ENCODE peak calls at places on chromosomes 12 and 14, in four cellular contexts. G, X, N and U are unnamed samples.

GRCh38 chr14:33282181-33282580 is 343.5 kb downstream of the NPAS3 start:
- DNase-seq in G (no peak), X (no peak), N (no peak), U (no peak)

GRCh38 chr12:56338643-56339422 is at the start of gene IL23A:
- DNase-seq in G (peak), X (peak), N (no peak), U (peak)

GRCh38 chr14:64147126-64147790 is 146.9 kb downstream of the ESR2 start:
- DNase-seq in G (peak), X (no peak), N (no peak), U (no peak)

GRCh38 chr12:57063991-57064725 is 14.2 kb upstream of the MYO1A start:
- DNase-seq in G (peak), X (no peak), N (no peak), U (no peak)

GRCh38 chr12:27969901-27970390 is 2.6 kb downstream of the PTHLH start:
- DNase-seq in G (peak), X (no peak), N (peak), U (peak)

GRCh38 chr14:71932229-71932951 is at the start of gene RGS6:
- DNase-seq in G (no peak), X (peak), N (peak), U (peak)

GRCh38 chr12:82996168-82996812 is 309.6 kb downstream of the TMTC2 start:
- DNase-seq in G (no peak), X (no peak), N (no peak), U (no peak)

GRCh38 chr14:47821134-47821533 is 145.7 kb upstream of the MDGA2 start:
- DNase-seq in G (no peak), X (no peak), N (no peak), U (no peak)

GRCh38 chr14:50417853-50418252 is 21.2 kb upstream of the CDKL1 start:
- DNase-seq in G (peak), X (no peak), N (no peak), U (no peak)

GRCh38 chr14:103500148-103500990 is 22.3 kb downstream of the CKB start:
- DNase-seq in G (peak), X (peak), N (peak), U (peak)

GRCh38 chr12:26539131-26539530 is 293.9 kb downstream of the ITPR2 start:
- DNase-seq in G (no peak), X (no peak), N (no peak), U (no peak)

GRCh38 chr14:95150910-95151309 is 6.4 kb downstream of the DICER1 start:
- DNase-seq in G (no peak), X (no peak), N (no peak), U (no peak)

GRCh38 chr14:68113328-68113930 is 293.9 kb downstream of the RAD51B start:
- DNase-seq in G (no peak), X (no peak), N (peak), U (no peak)

GRCh38 chr14:74616507-74616906 is 4.5 kb upstream of the LTBP2 start:
- DNase-seq in G (peak), X (no peak), N (peak), U (no peak)

GRCh38 chr12:124687695-124688301 is 120.4 kb upstream of the NCOR2 start:
- DNase-seq in G (no peak), X (no peak), N (no peak), U (no peak)

GRCh38 chr12:51011960-51012359 is 14.2 kb downstream of the SLC11A2 start:
- DNase-seq in G (no peak), X (no peak), N (no peak), U (no peak)

GRCh38 chr14:102493585-102493984 is 16.0 kb downstream of the ANKRD9 start:
- DNase-seq in G (no peak), X (no peak), N (no peak), U (peak)

GRCh38 chr12:123101467-123102004 is 49.4 kb downstream of the PITPNM2 start:
- DNase-seq in G (no peak), X (no peak), N (no peak), U (no peak)

GRCh38 chr14:93156693-93157369 is 27.9 kb downstream of the MOAP1 start:
- DNase-seq in G (no peak), X (no peak), N (peak), U (no peak)

GRCh38 chr14:69045857-69046351 is 66.8 kb upstream of the ACTN1 start:
- DNase-seq in G (no peak), X (no peak), N (no peak), U (no peak)

GRCh38 chr12:104249017-104249416 is 33.4 kb downstream of the TXNRD1 start:
- DNase-seq in G (no peak), X (no peak), N (no peak), U (no peak)

GRCh38 chr12:5013206-5013830 is 30.4 kb upstream of the KCNA5 start:
- DNase-seq in G (no peak), X (no peak), N (no peak), U (no peak)

GRCh38 chr14:95500201-95500681 is 16.2 kb downstream of the SYNE3 start:
- DNase-seq in G (no peak), X (no peak), N (no peak), U (no peak)

GRCh38 chr14:23936084-23936829 is 17.3 kb upstream of the DHRS4 start:
- DNase-seq in G (no peak), X (no peak), N (no peak), U (no peak)

GRCh38 chr12:14284189-14284722 is 81.2 kb upstream of the ATF7IP start:
- DNase-seq in G (peak), X (no peak), N (peak), U (peak)

GRCh38 chr12:82593901-82594396 is 92.8 kb upstream of the TMTC2 start:
- DNase-seq in G (no peak), X (no peak), N (no peak), U (no peak)

GRCh38 chr14:24307575-24308341 is at the start of gene CIDEB:
- DNase-seq in G (peak), X (no peak), N (peak), U (peak)

GRCh38 chr14:53875337-53875897 is 81.2 kb downstream of the BMP4 start:
- DNase-seq in G (no peak), X (no peak), N (no peak), U (no peak)

GRCh38 chr14:58901826-58902225 is 264.1 kb downstream of the DACT1 start:
- DNase-seq in G (no peak), X (no peak), N (no peak), U (no peak)

GRCh38 chr14:36874396-36875138 is 212.9 kb downstream of the PAX9 start:
- DNase-seq in G (no peak), X (no peak), N (no peak), U (no peak)

DNA sequence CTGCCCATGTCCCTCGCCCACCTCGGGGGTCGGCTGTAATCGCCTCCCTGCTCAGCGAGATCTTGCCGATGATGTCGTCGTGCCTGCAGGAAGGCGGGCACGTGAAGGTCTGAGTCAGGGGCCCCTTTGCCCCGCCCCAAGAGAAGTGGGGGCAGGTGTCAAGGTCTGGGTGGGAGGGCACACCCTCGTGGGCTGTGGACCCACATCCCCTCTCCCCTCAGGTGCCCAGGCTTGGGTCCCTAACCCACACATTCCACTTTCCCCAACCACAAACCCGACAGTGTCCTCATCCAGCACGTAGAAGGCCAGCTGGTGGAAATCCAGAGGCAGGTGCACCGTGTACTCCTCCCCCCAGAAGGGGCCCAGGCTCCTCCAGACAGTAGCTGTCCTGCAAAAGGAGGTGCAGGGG is 7.8 kb downstream of the RASAL1 start:
- DNase-seq in G (no peak), X (no peak), N (no peak), U (no peak)
- H3K56ac ChIP-seq in G (no peak), X (no peak), N (no peak), U (no peak)

GRCh38 chr12:109716512-109717389 is 3.1 kb downstream of the FAM222A start:
- DNase-seq in G (peak), X (no peak), N (no peak), U (no peak)

GRCh38 chr12:109716092-109716479 is 2.5 kb downstream of the FAM222A start:
- DNase-seq in G (no peak), X (no peak), N (no peak), U (no peak)

GRCh38 chr12:109718390-109718789 is 4.8 kb downstream of the FAM222A start:
- DNase-seq in G (no peak), X (no peak), N (peak), U (peak)

GRCh38 chr12:109719123-109720022 is 5.7 kb downstream of the FAM222A start:
- DNase-seq in G (peak), X (no peak), N (peak), U (peak)

DNA sequence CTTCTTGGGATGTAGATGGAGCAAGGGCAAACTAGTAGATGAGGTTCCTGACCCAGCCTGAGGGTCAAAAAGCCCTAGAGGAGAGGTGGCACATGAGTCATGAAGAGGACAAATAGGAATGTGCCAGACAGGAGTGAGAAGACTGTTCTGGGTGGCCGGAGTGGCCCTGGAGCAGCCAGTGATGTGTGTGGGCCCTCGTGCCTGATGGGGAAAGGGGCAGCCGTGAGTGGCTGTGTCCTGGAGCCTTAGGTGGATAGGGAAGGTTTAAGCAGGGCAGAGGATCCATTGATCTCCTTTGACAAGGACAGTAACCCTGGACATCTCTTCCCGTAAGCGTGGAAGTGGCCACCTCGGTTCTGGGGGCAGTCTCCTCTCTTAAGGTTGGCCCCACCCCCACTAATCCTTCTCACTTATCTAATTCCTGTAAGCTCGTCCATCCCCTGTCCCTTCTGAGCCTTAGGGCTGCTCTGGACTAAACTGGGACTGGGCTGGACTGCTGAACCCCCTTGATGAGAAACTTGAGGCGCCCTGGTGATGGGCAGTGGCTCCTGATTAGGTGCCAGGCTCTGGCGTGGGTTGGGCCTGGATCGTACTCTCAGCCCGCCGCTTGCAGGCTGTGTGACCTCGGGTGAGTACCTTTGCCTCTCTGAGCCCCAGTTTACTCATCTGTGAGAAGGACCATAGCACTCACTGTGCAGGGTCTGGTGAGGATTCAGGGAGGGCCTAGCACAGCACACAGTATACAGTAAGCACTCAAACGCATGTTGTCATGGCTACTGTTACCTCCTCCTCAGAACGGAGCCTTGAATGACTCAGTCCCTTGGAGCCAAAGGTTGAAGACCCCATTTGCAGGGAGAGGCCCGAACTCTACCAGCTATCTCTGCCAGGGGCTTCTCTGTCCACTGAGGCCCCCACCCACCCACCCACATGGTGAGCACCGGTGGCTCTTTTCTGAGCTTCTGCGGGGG is 4.0 kb downstream of the FAM222A start:
- DNase-seq in G (no peak), X (no peak), N (peak), U (no peak)
- H2BK5ac ChIP-seq in G (no peak), X (no peak), N (no peak), U (no peak)

GRCh38 chr12:65333649-65334048 is 55.2 kb downstream of the MSRB3 start:
- DNase-seq in G (no peak), X (no peak), N (no peak), U (no peak)

GRCh38 chr12:65327207-65328076 is 49.0 kb downstream of the MSRB3 start:
- DNase-seq in G (peak), X (no peak), N (no peak), U (no peak)

GRCh38 chr12:65334534-65334933 is 56.1 kb downstream of the MSRB3 start:
- DNase-seq in G (peak), X (no peak), N (no peak), U (no peak)

GRCh38 chr12:65331456-65331855 is 53.0 kb downstream of the MSRB3 start:
- DNase-seq in G (no peak), X (no peak), N (no peak), U (no peak)

GRCh38 chr12:65330341-65330740 is 51.9 kb downstream of the MSRB3 start:
- DNase-seq in G (peak), X (no peak), N (no peak), U (no peak)
- H3K56ac ChIP-seq in G (no peak), X (no peak), N (no peak), U (no peak)

DNA sequence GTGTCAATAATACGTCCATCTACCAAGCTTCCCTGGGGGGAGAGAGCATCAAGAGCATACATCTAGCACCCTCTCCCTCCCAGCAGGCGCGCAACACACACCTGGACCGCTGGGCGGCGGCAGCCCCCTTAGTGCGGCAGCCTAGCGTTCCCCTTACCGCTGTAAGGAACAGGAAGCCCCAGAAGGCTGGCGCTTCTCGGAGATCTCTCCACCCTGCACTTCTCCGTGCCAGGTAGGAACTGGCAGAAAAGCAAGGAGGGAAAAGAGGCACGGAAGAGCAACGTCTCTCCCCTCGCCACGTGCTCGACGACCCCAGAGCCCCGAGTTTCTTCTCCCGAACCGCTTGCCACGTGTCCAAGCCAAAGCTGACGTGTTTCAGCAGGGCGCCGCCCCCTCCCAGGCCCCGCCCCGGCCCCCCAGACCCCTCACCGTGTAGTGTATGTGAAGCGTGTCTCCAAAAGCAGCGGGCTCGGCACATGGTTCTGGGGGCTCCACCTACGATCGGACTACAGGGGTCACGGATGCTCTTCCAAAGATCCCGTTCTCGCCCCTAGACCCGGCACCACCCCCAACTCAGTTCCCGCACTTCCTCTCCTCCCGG is 575 bp downstream of the FKBP11 start:
- DNase-seq in G (peak), X (peak), N (peak), U (peak)
- H2BK5ac ChIP-seq in G (peak), X (peak), N (no peak), U (no peak)

DNA sequence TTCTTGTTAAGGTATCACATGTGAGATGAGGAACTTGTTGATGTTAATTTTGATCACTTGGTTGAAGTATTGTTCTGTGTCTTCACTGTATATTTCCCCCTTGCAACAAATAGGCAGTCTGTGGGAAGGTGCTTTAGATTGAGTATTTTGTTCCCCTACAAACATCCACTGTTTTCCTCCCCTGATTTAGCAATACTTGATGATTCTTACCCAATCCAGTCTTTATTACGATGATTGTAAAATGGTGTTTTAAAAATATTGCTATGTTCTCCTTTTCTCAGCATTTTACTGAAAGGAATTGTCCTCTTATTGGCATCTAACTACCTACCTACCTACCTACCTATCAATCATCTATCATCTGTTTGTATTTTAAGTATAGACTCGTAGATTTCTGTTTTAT is 66.3 kb downstream of the ETNK1 start:
- DNase-seq in G (no peak), X (no peak), N (no peak), U (no peak)
- H3K56ac ChIP-seq in G (no peak), X (no peak), N (no peak), U (no peak)

GRCh38 chr12:89951050-89951693 is 242.5 kb upstream of the ATP2B1 start:
- DNase-seq in G (peak), X (no peak), N (peak), U (no peak)
- H2BK5ac ChIP-seq in G (peak), X (no peak), N (no peak), U (no peak)

DNA sequence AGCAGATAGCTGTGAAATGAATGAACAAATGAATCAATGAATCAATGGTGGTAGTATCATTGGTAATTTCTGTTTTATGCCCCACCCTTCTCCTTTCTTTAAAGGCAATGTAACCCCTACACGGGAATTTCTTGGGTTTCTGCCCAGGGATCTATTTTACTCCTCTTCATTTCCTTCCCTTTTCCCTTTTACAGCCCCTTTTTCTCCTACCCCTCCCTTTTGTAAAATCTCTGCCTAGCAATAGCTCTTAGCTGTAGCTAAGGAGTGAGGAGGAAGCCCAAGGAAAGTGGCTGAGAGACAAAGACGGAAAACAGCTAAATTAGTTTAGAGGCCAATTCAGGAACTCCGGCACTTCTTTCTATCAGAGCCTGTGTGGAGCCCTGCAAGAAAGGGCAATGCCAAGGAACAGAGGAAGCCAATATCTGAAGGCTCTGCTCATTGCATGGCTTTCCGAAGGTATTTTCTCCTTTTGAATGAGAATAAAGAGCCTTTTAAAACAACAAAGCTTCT is 40.3 kb downstream of the SOCS2 start:
- DNase-seq in G (no peak), X (no peak), N (no peak), U (no peak)
- H3K56ac ChIP-seq in G (no peak), X (no peak), N (no peak), U (no peak)

GRCh38 chr12:88518863-88519403 is 61.3 kb downstream of the KITLG start:
- DNase-seq in G (no peak), X (no peak), N (no peak), U (no peak)
- H2BK5ac ChIP-seq in G (no peak), X (no peak), N (no peak), U (no peak)

DNA sequence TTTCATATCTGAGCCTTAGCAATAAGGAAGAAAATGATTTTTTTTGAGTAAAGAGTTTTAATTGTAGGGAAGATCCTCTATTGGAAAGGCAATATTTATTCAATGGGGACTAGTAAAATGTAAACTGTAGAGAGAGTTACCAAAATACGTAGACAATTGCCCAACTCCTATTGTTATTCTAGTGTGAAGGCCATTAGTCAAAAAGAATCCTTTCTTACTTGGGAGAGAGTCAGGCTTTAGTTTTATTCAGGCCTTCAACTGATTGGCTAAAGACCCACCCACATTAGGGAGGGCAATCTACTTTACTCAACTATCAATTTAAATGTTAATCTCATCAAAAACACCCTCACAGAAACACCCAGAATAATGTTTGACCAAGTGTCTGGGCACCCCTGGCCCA is 485.8 kb upstream of the ATXN7L3B start:
- DNase-seq in G (no peak), X (no peak), N (no peak), U (no peak)
- H3K56ac ChIP-seq in G (no peak), X (no peak), N (no peak), U (no peak)